ENCODE peak calls at places on chromosomes 3 and 15, in four cellular contexts. K is endothelial cell of umbilical vein, F is K562, O is IMR-90. Y is an unnamed sample. For H3K9me1, the result is how much of the 10 kb centered on the place peaks cover.

GRCh38 chr15:51801391-51801835 is 28.0 kb upstream of the TMOD3 start:
- DNase-seq in K (peak), F (no peak), O (peak), Y (no peak)

GRCh38 chr15:81516012-81516411 is 142.0 kb upstream of the TMC3 start:
- DNase-seq in F (no peak), K (no peak), O (peak), Y (no peak)

GRCh38 chr3:4396006-4396405 is 71.1 kb downstream of the SUMF1 start:
- DNase-seq in K (peak), O (no peak), F (no peak), Y (no peak)

GRCh38 chr15:51229907-51230328 is 108.5 kb downstream of the CYP19A1 start:
- DNase-seq in O (peak), K (peak), F (peak), Y (no peak)

GRCh38 chr3:136937886-136938285 is 19.9 kb upstream of the IL20RB start:
- DNase-seq in F (no peak), K (peak), O (no peak), Y (no peak)

GRCh38 chr15:51227967-51228783 is 110.2 kb downstream of the CYP19A1 start:
- DNase-seq in K (peak), O (peak), F (peak), Y (peak)

GRCh38 chr3:131326307-131326706 is 55.3 kb upstream of the NUDT16 start:
- DNase-seq in K (no peak), F (no peak), O (no peak), Y (no peak)

GRCh38 chr3:94619643-94620042 is 556.8 kb downstream of the NSUN3 start:
- DNase-seq in F (no peak), O (no peak), K (no peak), Y (no peak)

GRCh38 chr3:78728406-78729145 is 1039.2 kb downstream of the ROBO1 start:
- DNase-seq in O (peak), F (no peak), K (no peak), Y (no peak)

GRCh38 chr3:123948449-123948848 is 12.6 kb downstream of the CCDC14 start:
- DNase-seq in O (no peak), F (no peak), K (no peak), Y (no peak)

GRCh38 chr3:45123030-45123429 is 23.1 kb downstream of the CDCP1 start:
- DNase-seq in O (peak), K (peak), F (no peak), Y (no peak)

GRCh38 chr15:38254065-38254883 is 1.6 kb downstream of the SPRED1 start:
- DNase-seq in F (peak), O (peak), K (peak), Y (no peak)

GRCh38 chr3:16841906-16842709 is 42.6 kb upstream of the PLCL2 start:
- DNase-seq in K (no peak), O (no peak), F (no peak), Y (no peak)

GRCh38 chr15:77541421-77542181 is 91.1 kb downstream of the LINGO1 start:
- DNase-seq in K (no peak), O (peak), F (no peak), Y (no peak)

GRCh38 chr3:148957586-148957985 is 33.8 kb upstream of the GYG1 start:
- DNase-seq in F (peak), O (no peak), K (no peak), Y (no peak)

GRCh38 chr15:44719293-44719999 is 8.1 kb downstream of the B2M start:
- DNase-seq in O (peak), F (peak), K (no peak), Y (no peak)

GRCh38 chr3:152026033-152026556 is 152.7 kb downstream of the SUCNR1 start:
- DNase-seq in K (peak), F (no peak), O (peak), Y (no peak)

GRCh38 chr3:191316876-191317603 is 12.2 kb upstream of the CCDC50 start:
- DNase-seq in F (no peak), K (no peak), O (no peak), Y (no peak)

GRCh38 chr3:191324936-191325335 is 4.3 kb upstream of the CCDC50 start:
- DNase-seq in K (no peak), F (no peak), O (peak), Y (no peak)

GRCh38 chr3:191321019-191321767 is 8.0 kb upstream of the CCDC50 start:
- DNase-seq in K (no peak), F (no peak), O (no peak), Y (no peak)

DNA sequence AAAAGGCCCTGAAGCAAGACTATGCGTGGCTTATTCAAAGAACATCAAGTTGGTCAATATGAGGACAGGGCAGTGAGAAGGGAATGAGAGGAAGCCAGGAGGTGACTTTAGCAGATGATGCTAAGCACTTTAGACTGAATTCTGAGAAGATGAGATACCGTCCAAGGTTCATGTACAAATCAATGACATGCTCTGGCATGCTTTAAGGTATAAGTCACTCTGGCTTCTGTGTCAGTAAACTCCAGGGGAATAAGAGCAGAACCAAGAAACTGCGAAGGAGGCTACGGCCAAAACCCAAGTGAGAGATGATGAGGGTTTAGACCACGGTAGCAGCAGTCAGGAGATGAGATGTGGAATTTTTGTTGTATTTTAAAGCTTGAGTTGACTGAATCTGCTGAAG is 8.9 kb upstream of the CCDC50 start:
- DNase-seq in O (no peak), F (no peak), K (no peak), Y (no peak)
- H3K9me1 ChIP-seq in O (under half), F (under half), K (under half), Y (under half)

DNA sequence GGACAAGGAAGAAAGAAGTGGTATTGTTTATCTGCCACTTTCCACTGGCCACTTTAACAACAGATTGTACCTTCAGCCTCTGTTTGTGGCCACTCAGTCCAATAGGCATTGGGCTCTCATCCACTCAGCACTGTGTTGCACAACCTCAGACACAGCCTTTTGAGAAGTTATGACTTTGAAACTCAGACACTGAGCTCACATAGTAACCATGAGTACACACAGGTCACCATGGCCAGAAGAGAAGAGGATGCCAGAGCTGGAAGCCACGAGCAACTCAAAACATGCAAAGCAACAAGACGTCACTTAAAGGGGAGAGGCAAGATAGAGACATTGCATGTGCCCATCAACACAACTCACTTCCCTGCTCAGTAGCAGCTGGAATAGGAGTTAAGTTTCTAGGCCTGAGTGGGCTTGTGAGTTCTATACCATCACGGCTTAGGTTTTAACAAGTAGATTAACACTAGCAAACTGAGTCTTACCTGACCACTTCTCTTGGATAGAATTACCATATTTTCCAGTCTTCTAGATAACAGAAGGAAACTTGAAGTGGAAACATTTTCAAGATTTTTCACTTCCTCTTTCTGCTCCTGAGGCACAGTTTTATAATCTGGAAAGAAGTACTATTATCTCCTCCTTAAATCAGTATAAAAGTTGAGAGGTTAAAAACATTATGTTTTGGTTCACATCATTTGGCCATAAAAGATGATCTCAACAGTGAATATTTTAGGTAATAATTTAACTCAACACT is 103.5 kb downstream of the IMPG2 start:
- DNase-seq in K (no peak), F (no peak), O (peak), Y (no peak)
- H3K9me1 ChIP-seq in K (under half), F (under half), O (under half), Y (under half)

GRCh38 chr3:33940736-33941135 is 142.3 kb downstream of the PDCD6IP start:
- DNase-seq in O (no peak), K (no peak), F (no peak), Y (no peak)

GRCh38 chr3:33937628-33938027 is 139.2 kb downstream of the PDCD6IP start:
- DNase-seq in O (no peak), F (no peak), K (no peak), Y (no peak)

GRCh38 chr3:33941804-33942203 is 143.4 kb downstream of the PDCD6IP start:
- DNase-seq in K (no peak), O (no peak), F (no peak), Y (no peak)

GRCh38 chr3:33942483-33943150 is 144.2 kb downstream of the PDCD6IP start:
- DNase-seq in O (peak), F (peak), K (no peak), Y (peak)

GRCh38 chr3:33940149-33940548 is 141.7 kb downstream of the PDCD6IP start:
- DNase-seq in K (no peak), O (peak), F (no peak), Y (peak)
- H3K9me1 ChIP-seq in K (under half), O (under half), F (under half), Y (under half)

GRCh38 chr15:75966073-75966472 is 46.2 kb downstream of the NRG4 start:
- DNase-seq in O (peak), K (no peak), F (no peak), Y (no peak)
- H3K9me1 ChIP-seq in O (under half), K (under half), F (under half), Y (under half)

Y was measured in keratinocyte.